ENCODE peak calls at places on chromosomes 2 and 18, in ten cellular contexts. N is HuH-7.5; E is DMS153; L is Jurkat, Clone E6-1; J is lung microvascular endothelial cell; H is choroid plexus epithelial cell; W is A549; V is endothelial cell; K is HFFc6; R is neural progenitor cell. O is an unnamed sample.

GRCh38 chr2:134099273-134099672 is 154.6 kb upstream of the MGAT5 start:
- DNase-seq in N (no peak), E (no peak), L (no peak), J (no peak), H (no peak), W (no peak), V (no peak), K (no peak), R (no peak), O (no peak)

GRCh38 chr2:145751634-145752033 is 1231.7 kb upstream of the ZEB2 start:
- DNase-seq in N (no peak), E (no peak), L (no peak), J (no peak), H (peak; percentile 79), W (no peak), V (peak; percentile 8), K (peak; percentile 48), R (no peak), O (no peak)

GRCh38 chr2:16250466-16250865 is 310.1 kb downstream of the MYCN start:
- DNase-seq in N (no peak), E (no peak), L (no peak), J (no peak), H (no peak), W (no peak), V (no peak), K (no peak), R (no peak), O (no peak)

GRCh38 chr2:140085674-140086073 is 1305.5 kb upstream of the NXPH2 start:
- DNase-seq in N (no peak), E (no peak), L (no peak), J (no peak), H (peak; percentile 40), W (no peak), V (no peak), K (no peak), R (no peak), O (no peak)

GRCh38 chr2:105744909-105745853 is at the start of gene NCK2:
- DNase-seq in N (peak; percentile 45), E (no peak), L (no peak), J (peak; percentile 56), H (peak; percentile 41), W (no peak), V (peak; percentile 53), K (no peak), R (peak; percentile 65), O (peak; percentile 68)

GRCh38 chr2:42234056-42234455 is 64.9 kb downstream of the EML4 start:
- DNase-seq in N (no peak), E (no peak), L (no peak), J (no peak), H (peak; percentile 91), W (no peak), V (no peak), K (peak; percentile 6), R (no peak), O (no peak)

GRCh38 chr2:112311932-112312331 is 36.5 kb downstream of the ZC3H6 start:
- DNase-seq in N (no peak), E (no peak), L (no peak), J (no peak), H (no peak), W (no peak), V (no peak), K (no peak), R (no peak), O (no peak)

GRCh38 chr2:86790828-86791561 is at the start of gene CD8A:
- DNase-seq in N (no peak), E (no peak), L (no peak), J (peak; percentile 14), H (peak; percentile 41), W (no peak), V (no peak), K (no peak), R (peak; percentile 47), O (peak; percentile 67)

GRCh38 chr2:240244543-240244942 is 104.1 kb upstream of the OTOS start:
- DNase-seq in N (no peak), E (no peak), L (no peak), J (no peak), H (no peak), W (no peak), V (no peak), K (no peak), R (no peak), O (no peak)

GRCh38 chr2:161586517-161587167 is 37.6 kb upstream of the SLC4A10 start:
- DNase-seq in N (no peak), E (no peak), L (peak; percentile 20), J (peak; percentile 51), H (peak; percentile 52), W (peak; percentile 18), V (no peak), K (peak; percentile 16), R (peak; percentile 29), O (no peak)

GRCh38 chr2:213934560-213934959 is 476.3 kb upstream of the VWC2L start:
- DNase-seq in N (no peak), E (no peak), L (peak; percentile 40), J (peak; percentile 42), H (peak; percentile 42), W (peak; percentile 27), V (peak; percentile 8), K (peak; percentile 12), R (peak; percentile 18), O (no peak)

GRCh38 chr2:3290655-3291054 is 87.0 kb downstream of the EIPR1 start:
- DNase-seq in N (no peak), E (no peak), L (no peak), J (no peak), H (no peak), W (no peak), V (no peak), K (no peak), R (no peak), O (no peak)

GRCh38 chr2:188348974-188349500 is 57.4 kb downstream of the GULP1 start:
- DNase-seq in N (no peak), E (no peak), L (no peak), J (no peak), H (no peak), W (no peak), V (no peak), K (no peak), R (no peak), O (no peak)

GRCh38 chr2:147449323-147450080 is 395.3 kb upstream of the ACVR2A start:
- DNase-seq in N (no peak), E (peak; percentile 93), L (peak; percentile 5), J (no peak), H (no peak), W (no peak), V (no peak), K (no peak), R (peak; percentile 76), O (no peak)

GRCh38 chr18:77068321-77068841 is 64.2 kb downstream of the MBP start:
- DNase-seq in N (no peak), E (no peak), L (no peak), J (no peak), H (peak; percentile 83), W (no peak), V (no peak), K (peak; percentile 45), R (no peak), O (no peak)

GRCh38 chr18:7221424-7222155 is 9.3 kb upstream of the LRRC30 start:
- DNase-seq in N (no peak), E (peak; percentile 22), L (peak; percentile 50), J (peak; percentile 80), H (peak; percentile 92), W (peak; percentile 79), V (peak; percentile 67), K (peak; percentile 64), R (peak; percentile 91), O (peak; percentile 59)

GRCh38 chr2:64638502-64639120 is 15.1 kb downstream of the SERTAD2 start:
- DNase-seq in N (no peak), E (no peak), L (no peak), J (no peak), H (no peak), W (no peak), V (no peak), K (no peak), R (no peak), O (no peak)

GRCh38 chr2:99971326-99971965 is 170.9 kb downstream of the AFF3 start:
- DNase-seq in N (no peak), E (no peak), L (no peak), J (no peak), H (no peak), W (no peak), V (no peak), K (no peak), R (no peak), O (no peak)

GRCh38 chr2:225841314-225841713 is 441.8 kb downstream of the NYAP2 start:
- DNase-seq in N (no peak), E (no peak), L (no peak), J (no peak), H (peak; percentile 74), W (no peak), V (no peak), K (no peak), R (no peak), O (no peak)

GRCh38 chr2:45626387-45627010 is 15.4 kb upstream of the SRBD1 start:
- DNase-seq in N (no peak), E (peak; percentile 74), L (no peak), J (no peak), H (no peak), W (no peak), V (no peak), K (no peak), R (no peak), O (no peak)

GRCh38 chr18:50285631-50286321 is 1.7 kb downstream of the CXXC1 start:
- DNase-seq in N (no peak), E (no peak), L (no peak), J (no peak), H (no peak), W (no peak), V (no peak), K (no peak), R (no peak), O (no peak)

GRCh38 chr2:26579723-26580040 is 61.5 kb downstream of the CIB4 start:
- DNase-seq in N (no peak), E (no peak), L (no peak), J (no peak), H (no peak), W (no peak), V (no peak), K (no peak), R (no peak), O (no peak)

GRCh38 chr18:75135158-75135725 is 73.7 kb downstream of the PTGR3 start:
- DNase-seq in N (no peak), E (no peak), L (no peak), J (no peak), H (no peak), W (no peak), V (no peak), K (no peak), R (no peak), O (no peak)

GRCh38 chr18:73690222-73690621 is 457.4 kb downstream of the FBXO15 start:
- DNase-seq in N (no peak), E (no peak), L (no peak), J (no peak), H (no peak), W (no peak), V (no peak), K (no peak), R (peak; percentile 69), O (no peak)

GRCh38 chr2:85695691-85696668 is 1.8 kb downstream of the GNLY start:
- DNase-seq in N (no peak), E (no peak), L (no peak), J (no peak), H (no peak), W (no peak), V (no peak), K (no peak), R (no peak), O (no peak)

GRCh38 chr2:145864501-145864900 is 1344.6 kb upstream of the ZEB2 start:
- DNase-seq in N (no peak), E (no peak), L (no peak), J (no peak), H (no peak), W (no peak), V (no peak), K (no peak), R (no peak), O (no peak)

GRCh38 chr2:111139637-111140317 is 19.1 kb downstream of the BCL2L11 start:
- DNase-seq in N (no peak), E (peak; percentile 23), L (no peak), J (no peak), H (peak; percentile 28), W (no peak), V (no peak), K (no peak), R (no peak), O (no peak)

GRCh38 chr2:95026471-95027368 is 1.2 kb downstream of the MAL start:
- DNase-seq in N (no peak), E (no peak), L (no peak), J (no peak), H (no peak), W (no peak), V (no peak), K (no peak), R (no peak), O (no peak)

O was measured in H1.